ENCODE peak calls at places on chromosome 2, in six cellular contexts. One of them, this sample, is unnamed.

GRCh38 chr2:47127862-47128543 is 27.1 kb downstream of the STPG4 start:
- DNase-seq in HT1080: no peak
- DNase-seq in GM12864: no peak
- DNase-seq in nephron progenitor cell: no peak
- DNase-seq in lower lobe of right lung: no peak
- DNase-seq in HTR-8/SVneo: no peak
- DNase-seq in this sample: no peak

GRCh38 chr2:104344985-104345384 is 508.9 kb upstream of the POU3F3 start:
- DNase-seq in HTR-8/SVneo: no peak
- DNase-seq in GM12864: no peak
- DNase-seq in HT1080: no peak
- DNase-seq in lower lobe of right lung: no peak
- DNase-seq in nephron progenitor cell: no peak
- DNase-seq in this sample: no peak

GRCh38 chr2:38484957-38485356 is 107.9 kb upstream of the ATL2 start:
- DNase-seq in HTR-8/SVneo: no peak
- DNase-seq in GM12864: no peak
- DNase-seq in lower lobe of right lung: no peak
- DNase-seq in HT1080: no peak
- DNase-seq in nephron progenitor cell: no peak
- DNase-seq in this sample: no peak

GRCh38 chr2:136225950-136226835 is 108.2 kb upstream of the CXCR4 start:
- DNase-seq in GM12864: no peak
- DNase-seq in nephron progenitor cell: no peak
- DNase-seq in lower lobe of right lung: no peak
- DNase-seq in HTR-8/SVneo: no peak
- DNase-seq in HT1080: no peak
- DNase-seq in this sample: no peak

GRCh38 chr2:27721335-27721734 is 50.2 kb upstream of the MRPL33 start:
- DNase-seq in nephron progenitor cell: no peak
- DNase-seq in GM12864: no peak
- DNase-seq in HT1080: peak; percentile 50
- DNase-seq in HTR-8/SVneo: no peak
- DNase-seq in lower lobe of right lung: no peak
- DNase-seq in this sample: no peak

GRCh38 chr2:107986278-107987217 is at the start of gene SLC5A7:
- DNase-seq in GM12864: no peak
- DNase-seq in nephron progenitor cell: peak; percentile 44
- DNase-seq in HTR-8/SVneo: no peak
- DNase-seq in lower lobe of right lung: no peak
- DNase-seq in HT1080: no peak
- DNase-seq in this sample: no peak

GRCh38 chr2:145273840-145274239 is 753.9 kb upstream of the ZEB2 start:
- DNase-seq in HT1080: peak; percentile 70
- DNase-seq in lower lobe of right lung: no peak
- DNase-seq in HTR-8/SVneo: no peak
- DNase-seq in nephron progenitor cell: no peak
- DNase-seq in GM12864: no peak
- DNase-seq in this sample: no peak

GRCh38 chr2:27621524-27621923 is 7.3 kb downstream of the CCDC121 start:
- DNase-seq in GM12864: no peak
- DNase-seq in HT1080: no peak
- DNase-seq in nephron progenitor cell: no peak
- DNase-seq in HTR-8/SVneo: no peak
- DNase-seq in lower lobe of right lung: no peak
- DNase-seq in this sample: no peak

GRCh38 chr2:133794114-133794513 is 225.9 kb upstream of the NCKAP5 start:
- DNase-seq in nephron progenitor cell: no peak
- DNase-seq in HTR-8/SVneo: no peak
- DNase-seq in lower lobe of right lung: no peak
- DNase-seq in GM12864: no peak
- DNase-seq in HT1080: no peak
- DNase-seq in this sample: no peak

GRCh38 chr2:171404258-171404657 is 29.5 kb downstream of the METTL8 start:
- DNase-seq in nephron progenitor cell: no peak
- DNase-seq in lower lobe of right lung: no peak
- DNase-seq in GM12864: no peak
- DNase-seq in HT1080: peak; percentile 88
- DNase-seq in HTR-8/SVneo: peak; percentile 30
- DNase-seq in this sample: peak; percentile 45

GRCh38 chr2:109032229-109032800 is 43.3 kb upstream of the EDAR start:
- DNase-seq in HT1080: no peak
- DNase-seq in HTR-8/SVneo: no peak
- DNase-seq in GM12864: no peak
- DNase-seq in nephron progenitor cell: peak; percentile 20
- DNase-seq in lower lobe of right lung: no peak
- DNase-seq in this sample: no peak

GRCh38 chr2:42872736-42873135 is 80.4 kb upstream of the HAAO start:
- DNase-seq in GM12864: no peak
- DNase-seq in nephron progenitor cell: no peak
- DNase-seq in HT1080: no peak
- DNase-seq in lower lobe of right lung: no peak
- DNase-seq in HTR-8/SVneo: no peak
- DNase-seq in this sample: no peak

GRCh38 chr2:53740170-53740569 is 27.4 kb upstream of the CHAC2 start:
- DNase-seq in nephron progenitor cell: no peak
- DNase-seq in lower lobe of right lung: no peak
- DNase-seq in HTR-8/SVneo: peak; percentile 15
- DNase-seq in GM12864: no peak
- DNase-seq in HT1080: no peak
- DNase-seq in this sample: no peak

GRCh38 chr2:122132292-122132691 is 376.8 kb downstream of the TSN start:
- DNase-seq in lower lobe of right lung: no peak
- DNase-seq in HT1080: no peak
- DNase-seq in HTR-8/SVneo: no peak
- DNase-seq in nephron progenitor cell: no peak
- DNase-seq in GM12864: no peak
- DNase-seq in this sample: no peak

GRCh38 chr2:174750923-174751441 is 13.3 kb downstream of the CHRNA1 start:
- DNase-seq in lower lobe of right lung: no peak
- DNase-seq in HT1080: no peak
- DNase-seq in HTR-8/SVneo: no peak
- DNase-seq in nephron progenitor cell: no peak
- DNase-seq in GM12864: peak; percentile 30
- DNase-seq in this sample: no peak

GRCh38 chr2:124333789-124334188 is 308.7 kb downstream of the CNTNAP5 start:
- DNase-seq in HT1080: no peak
- DNase-seq in nephron progenitor cell: no peak
- DNase-seq in lower lobe of right lung: no peak
- DNase-seq in HTR-8/SVneo: no peak
- DNase-seq in GM12864: no peak
- DNase-seq in this sample: no peak

GRCh38 chr2:126408671-126409070 is 247.3 kb upstream of the GYPC start:
- DNase-seq in HTR-8/SVneo: no peak
- DNase-seq in lower lobe of right lung: no peak
- DNase-seq in GM12864: no peak
- DNase-seq in nephron progenitor cell: no peak
- DNase-seq in HT1080: no peak
- DNase-seq in this sample: no peak

GRCh38 chr2:73999881-74000597 is 15.3 kb downstream of the TET3 start:
- DNase-seq in HT1080: no peak
- DNase-seq in HTR-8/SVneo: no peak
- DNase-seq in lower lobe of right lung: no peak
- DNase-seq in GM12864: no peak
- DNase-seq in nephron progenitor cell: peak; percentile 52
- DNase-seq in this sample: no peak

GRCh38 chr2:48278590-48278989 is 251.4 kb upstream of the STON1 start:
- DNase-seq in lower lobe of right lung: no peak
- DNase-seq in HTR-8/SVneo: no peak
- DNase-seq in GM12864: no peak
- DNase-seq in HT1080: no peak
- DNase-seq in nephron progenitor cell: no peak
- DNase-seq in this sample: no peak

GRCh38 chr2:225893151-225893550 is 493.6 kb downstream of the NYAP2 start:
- DNase-seq in GM12864: no peak
- DNase-seq in HTR-8/SVneo: no peak
- DNase-seq in nephron progenitor cell: no peak
- DNase-seq in HT1080: no peak
- DNase-seq in lower lobe of right lung: no peak
- DNase-seq in this sample: no peak

GRCh38 chr2:163086940-163087339 is 248.4 kb upstream of the KCNH7 start:
- DNase-seq in HT1080: no peak
- DNase-seq in nephron progenitor cell: no peak
- DNase-seq in lower lobe of right lung: no peak
- DNase-seq in GM12864: no peak
- DNase-seq in HTR-8/SVneo: no peak
- DNase-seq in this sample: no peak

GRCh38 chr2:146576301-146576700 is 1268.5 kb upstream of the ACVR2A start:
- DNase-seq in lower lobe of right lung: no peak
- DNase-seq in nephron progenitor cell: no peak
- DNase-seq in GM12864: no peak
- DNase-seq in HT1080: no peak
- DNase-seq in HTR-8/SVneo: no peak
- DNase-seq in this sample: no peak

GRCh38 chr2:12448846-12449480 is 267.8 kb upstream of the TRIB2 start:
- DNase-seq in HTR-8/SVneo: no peak
- DNase-seq in GM12864: no peak
- DNase-seq in lower lobe of right lung: no peak
- DNase-seq in HT1080: peak; percentile 66
- DNase-seq in nephron progenitor cell: no peak
- DNase-seq in this sample: no peak

GRCh38 chr2:9722451-9722850 is 91.7 kb upstream of the YWHAQ start:
- DNase-seq in lower lobe of right lung: no peak
- DNase-seq in GM12864: no peak
- DNase-seq in HT1080: no peak
- DNase-seq in HTR-8/SVneo: no peak
- DNase-seq in nephron progenitor cell: no peak
- DNase-seq in this sample: no peak

GRCh38 chr2:85905187-85905666 is 16.4 kb upstream of the ST3GAL5 start:
- DNase-seq in nephron progenitor cell: no peak
- DNase-seq in lower lobe of right lung: no peak
- DNase-seq in HTR-8/SVneo: no peak
- DNase-seq in GM12864: no peak
- DNase-seq in HT1080: no peak
- DNase-seq in this sample: no peak

GRCh38 chr2:136110528-136110927 is 7.4 kb downstream of the CXCR4 start:
- DNase-seq in HT1080: no peak
- DNase-seq in nephron progenitor cell: no peak
- DNase-seq in lower lobe of right lung: no peak
- DNase-seq in HTR-8/SVneo: no peak
- DNase-seq in GM12864: no peak
- DNase-seq in this sample: no peak

GRCh38 chr2:62705007-62705829 is at the start of gene EHBP1:
- DNase-seq in GM12864: peak; percentile 99
- DNase-seq in lower lobe of right lung: peak; percentile 99
- DNase-seq in HTR-8/SVneo: peak; percentile 98
- DNase-seq in nephron progenitor cell: peak; percentile 99
- DNase-seq in HT1080: peak; percentile 100
- DNase-seq in this sample: peak; percentile 98

GRCh38 chr2:27753744-27754588 is 17.6 kb upstream of the MRPL33 start:
- DNase-seq in lower lobe of right lung: peak; percentile 88
- DNase-seq in nephron progenitor cell: peak; percentile 78
- DNase-seq in GM12864: no peak
- DNase-seq in HT1080: peak; percentile 64
- DNase-seq in HTR-8/SVneo: peak; percentile 83
- DNase-seq in this sample: peak; percentile 74

GRCh38 chr2:231910771-231911170 is 15.4 kb downstream of the NPPC start:
- DNase-seq in nephron progenitor cell: no peak
- DNase-seq in lower lobe of right lung: no peak
- DNase-seq in GM12864: no peak
- DNase-seq in HTR-8/SVneo: no peak
- DNase-seq in HT1080: no peak
- DNase-seq in this sample: no peak

GRCh38 chr2:39521876-39522517 is 84.9 kb upstream of the MAP4K3 start:
- DNase-seq in lower lobe of right lung: no peak
- DNase-seq in HT1080: no peak
- DNase-seq in GM12864: no peak
- DNase-seq in HTR-8/SVneo: no peak
- DNase-seq in nephron progenitor cell: no peak
- DNase-seq in this sample: no peak